ENCODE peak calls at places on chromosome 11, in six cellular contexts. Z is epithelial cell of esophagus, E is astrocyte of the spinal cord, P is GM12878, R is cardiac muscle cell, N is fibroblast of pulmonary artery. Q is an unnamed sample.

GRCh38 chr11:130452941-130453340 is 4.5 kb downstream of the ADAMTS15 start:
- DNase-seq in P (no peak), E (no peak), Z (no peak), R (peak), N (no peak), Q (no peak)

GRCh38 chr11:113729456-113729855 is 23.3 kb upstream of the TMPRSS5 start:
- DNase-seq in N (no peak), R (no peak), E (no peak), Z (peak), P (no peak), Q (no peak)

GRCh38 chr11:32079511-32079910 is 11.4 kb upstream of the RCN1 start:
- DNase-seq in N (no peak), E (no peak), Z (no peak), R (no peak), P (no peak), Q (no peak)

GRCh38 chr11:72773291-72773690 is 20.6 kb downstream of the STARD10 start:
- DNase-seq in R (no peak), E (peak), Z (peak), N (peak), P (no peak), Q (peak)

GRCh38 chr11:24271798-24272197 is 225.1 kb upstream of the LUZP2 start:
- DNase-seq in R (no peak), Z (no peak), N (no peak), E (no peak), P (no peak), Q (no peak)

GRCh38 chr11:4543561-4543960 is 1.4 kb upstream of the OR52M1 start:
- DNase-seq in N (peak), Z (peak), E (no peak), P (no peak), R (no peak), Q (no peak)

GRCh38 chr11:125314264-125315087 is 149.9 kb downstream of the PKNOX2 start:
- DNase-seq in E (no peak), R (no peak), P (no peak), Z (no peak), N (no peak), Q (no peak)

GRCh38 chr11:74006743-74007304 is 2.1 kb downstream of the UCP3 start:
- DNase-seq in E (no peak), R (no peak), Z (no peak), N (no peak), P (no peak), Q (no peak)

GRCh38 chr11:76838422-76839068 is 22.2 kb upstream of the ACER3 start:
- DNase-seq in N (peak), Z (no peak), P (no peak), E (no peak), R (peak), Q (no peak)

GRCh38 chr11:6151117-6151516 is 19.0 kb downstream of the OR52B2 start:
- DNase-seq in R (no peak), E (no peak), N (no peak), P (no peak), Z (no peak), Q (no peak)

GRCh38 chr11:2221024-2221423 is 49.4 kb downstream of the ASCL2 start:
- DNase-seq in P (no peak), R (no peak), Z (no peak), N (no peak), E (no peak), Q (no peak)

GRCh38 chr11:38524945-38525344 is 1926.9 kb upstream of the RAG2 start:
- DNase-seq in Z (no peak), E (no peak), N (no peak), R (no peak), P (no peak), Q (no peak)

GRCh38 chr11:124769804-124770774 is 8.0 kb upstream of the ESAM start:
- DNase-seq in P (no peak), R (no peak), N (peak), Z (peak), E (no peak), Q (no peak)

GRCh38 chr11:26442131-26442530 is 110.2 kb downstream of the ANO3 start:
- DNase-seq in Z (peak), N (peak), P (no peak), E (peak), R (no peak), Q (peak)

GRCh38 chr11:7442588-7443215 is 42.6 kb upstream of the OLFML1 start:
- DNase-seq in P (peak), Z (peak), R (peak), N (peak), E (peak), Q (peak)

GRCh38 chr11:35151241-35151640 is 12.3 kb downstream of the CD44 start:
- DNase-seq in R (no peak), E (no peak), P (no peak), Z (no peak), N (no peak), Q (no peak)

GRCh38 chr11:64283092-64283491 is 1.4 kb downstream of the BAD start:
- DNase-seq in R (no peak), N (no peak), Z (no peak), P (no peak), E (no peak), Q (no peak)
- H3K4me3 ChIP-seq in R (no peak), N (no peak), Z (no peak), P (peak), E (no peak), Q (no peak)

GRCh38 chr11:127474735-127475134 is 474.2 kb upstream of the KIRREL3 start:
- DNase-seq in N (no peak), P (no peak), R (no peak), E (no peak), Z (no peak), Q (no peak)

GRCh38 chr11:127471662-127472061 is 471.1 kb upstream of the KIRREL3 start:
- DNase-seq in E (no peak), Z (no peak), R (no peak), N (no peak), P (no peak), Q (no peak)

GRCh38 chr11:127470485-127470884 is 469.9 kb upstream of the KIRREL3 start:
- DNase-seq in R (peak), P (no peak), Z (no peak), N (no peak), E (peak), Q (no peak)
- TF ChIP-seq CTCF in R (no peak), P (peak), Z (peak), N (no peak), E (peak), Q (peak)

DNA sequence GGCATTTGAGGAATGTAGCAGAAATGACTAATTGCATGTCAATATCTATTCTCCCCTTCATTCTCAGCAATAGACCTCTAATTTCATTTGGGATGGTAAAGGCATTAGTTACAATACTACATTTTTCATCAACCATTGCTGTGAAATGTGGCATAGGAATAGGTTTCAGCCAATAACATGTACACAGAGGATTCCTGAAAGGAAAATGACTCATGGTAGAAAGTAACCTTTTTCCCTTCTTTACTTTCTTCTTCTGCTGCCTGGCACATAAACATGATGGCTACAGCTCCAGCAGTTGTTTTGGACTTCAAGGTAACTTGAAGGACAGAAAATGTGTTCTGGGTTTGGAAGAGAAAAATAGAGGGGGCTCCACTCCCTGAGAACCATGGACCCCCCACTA is 231.8 kb upstream of the CTSC start:
- DNase-seq in Z (peak), R (no peak), E (no peak), P (no peak), N (peak), Q (no peak)
- H3K4me3 ChIP-seq in Z (no peak), R (no peak), E (no peak), P (no peak), N (no peak), Q (no peak)

DNA sequence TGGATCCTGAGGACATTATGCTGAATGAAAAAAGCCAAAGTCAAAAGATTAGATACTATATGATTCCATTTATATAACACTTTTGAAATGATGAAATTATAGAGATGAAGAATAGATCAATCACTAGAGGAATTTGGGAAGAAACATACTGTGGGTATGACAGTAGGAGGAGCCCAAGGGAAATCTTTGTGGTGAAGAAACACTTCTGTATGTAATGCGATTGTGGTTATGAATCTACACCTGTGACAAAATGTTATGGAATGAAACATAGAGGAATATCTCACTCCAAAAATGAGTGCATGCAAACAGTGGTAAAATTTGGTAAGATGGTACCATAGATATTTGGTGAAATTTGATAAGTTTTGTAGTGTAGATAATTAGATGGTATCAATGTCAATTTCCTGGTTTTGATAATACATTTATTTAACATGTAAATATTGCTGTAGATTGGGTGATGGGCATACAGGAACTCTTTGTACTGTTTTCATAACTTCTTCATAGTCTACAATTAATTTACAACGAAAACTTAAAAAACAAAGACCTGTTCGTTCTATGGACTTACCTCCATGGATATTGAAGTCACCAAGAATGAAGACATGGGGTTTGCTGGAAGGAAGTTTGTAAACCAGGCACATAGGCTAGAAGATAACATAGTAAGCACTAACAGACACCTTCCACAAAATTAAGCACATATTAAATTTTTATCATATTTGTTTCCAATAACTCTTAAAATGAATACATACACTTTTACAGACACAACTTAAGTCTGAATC is 11.5 kb downstream of the MRGPRX1 start:
- DNase-seq in P (no peak), E (no peak), R (no peak), N (no peak), Z (peak), Q (no peak)
- TF ChIP-seq CTCF in P (no peak), E (no peak), R (no peak), N (no peak), Z (no peak), Q (no peak)

GRCh38 chr11:108592591-108593213 is 866 bp downstream of the EXPH5 start:
- DNase-seq in P (no peak), R (peak), N (no peak), E (no peak), Z (peak), Q (no peak)

GRCh38 chr11:108596701-108597100 is 3.1 kb upstream of the EXPH5 start:
- DNase-seq in E (no peak), P (no peak), Z (no peak), R (no peak), N (no peak), Q (no peak)

GRCh38 chr11:108593214-108593909 is at the start of gene EXPH5:
- DNase-seq in N (peak), Z (peak), E (peak), P (peak), R (peak), Q (peak)

GRCh38 chr11:108591893-108592292 is 1.7 kb downstream of the EXPH5 start:
- DNase-seq in R (no peak), P (no peak), Z (peak), N (no peak), E (no peak), Q (no peak)

DNA sequence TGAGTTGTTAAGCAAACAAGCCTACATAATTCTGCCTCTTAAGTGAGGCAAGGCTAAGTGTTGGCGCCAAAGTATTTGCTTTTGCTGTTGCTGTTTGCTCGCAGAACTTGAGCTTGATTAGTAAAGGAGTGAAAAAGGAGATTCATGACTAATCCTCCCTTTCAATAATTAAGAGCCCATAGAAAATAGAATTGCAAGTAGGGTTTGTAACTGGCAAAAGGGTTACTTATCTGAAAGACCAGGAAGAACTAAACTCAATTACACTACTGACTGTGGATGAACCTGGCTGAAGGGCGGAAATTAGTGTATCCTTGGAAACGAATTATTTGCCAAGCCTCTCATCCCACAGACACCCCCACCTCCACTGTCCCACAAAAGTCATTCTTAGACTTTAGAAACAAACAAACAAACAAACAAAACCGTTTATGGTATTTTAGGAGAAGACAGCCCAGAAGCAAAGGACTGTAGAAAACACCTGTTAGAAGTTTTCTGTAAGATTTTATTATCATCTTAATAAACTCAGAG is 404 bp upstream of the EXPH5 start:
- DNase-seq in R (no peak), Z (no peak), E (no peak), N (no peak), P (no peak), Q (no peak)
- H3K4me3 ChIP-seq in R (peak), Z (peak), E (peak), N (peak), P (peak), Q (peak)

Q was measured in astrocyte of the cerebellum.